ENCODE peak calls at places on chromosome 19, in eight cellular contexts. Z is small intestine; E is ELF-1; P is T1000; X is putamen; R is activated naive CD4-positive, alpha-beta T cell treated with anti-CD3 and anti-CD28 coated beads, Interleukin-2, amount 10 ng/mL, durations not matched to agents 7 days and 5 days; J is astrocyte; M is stimulated activated naive CD8-positive, alpha-beta T cell treated with anti-CD3 and anti-CD28 coated beads, Interleukin-15, amount 100 ng/mL, for 72 hours. I is an unnamed sample.

GRCh38 chr19:16463991-16464575 is 7.7 kb downstream of the EPS15L1 start:
- DNase-seq in P (no peak), R (no peak), Z (no peak), E (peak), X (no peak), M (no peak), J (peak), I (no peak)

GRCh38 chr19:29771708-29772415 is 39.9 kb upstream of the CCNE1 start:
- DNase-seq in M (peak), R (peak), P (no peak), J (peak), X (peak), E (peak), Z (peak), I (peak)

GRCh38 chr19:17076539-17076919 is 952 bp downstream of the MYO9B start:
- DNase-seq in R (peak), E (no peak), M (no peak), Z (peak), P (no peak), X (no peak), J (no peak), I (peak)

GRCh38 chr19:35138305-35138799 is 272 bp upstream of the FXYD1 start:
- DNase-seq in J (no peak), P (no peak), R (no peak), X (no peak), Z (no peak), M (no peak), E (no peak), I (no peak)

GRCh38 chr19:53977991-53978731 is 13.3 kb upstream of the CACNG6 start:
- DNase-seq in R (peak), M (peak), X (peak), P (no peak), E (peak), Z (no peak), J (peak), I (peak)

GRCh38 chr19:44905437-44906160 is at the start of gene APOE:
- DNase-seq in Z (no peak), M (no peak), X (peak), J (no peak), E (peak), R (no peak), P (no peak), I (peak)

GRCh38 chr19:9431475-9431874 is 3.9 kb downstream of the ZNF266 start:
- DNase-seq in Z (peak), J (no peak), X (no peak), P (no peak), M (no peak), E (peak), R (peak), I (peak)

GRCh38 chr19:38298841-38299680 is 5.0 kb upstream of the C19orf33 start:
- DNase-seq in X (no peak), P (no peak), R (no peak), E (peak), Z (no peak), M (no peak), J (no peak), I (no peak)

GRCh38 chr19:347946-348861 is 3.6 kb upstream of the MIER2 start:
- DNase-seq in P (no peak), Z (no peak), J (no peak), M (no peak), X (no peak), R (no peak), E (no peak), I (peak)

GRCh38 chr19:7188682-7189629 is 105.3 kb downstream of the INSR start:
- DNase-seq in J (no peak), R (no peak), E (no peak), Z (no peak), X (no peak), M (no peak), P (no peak), I (no peak)

GRCh38 chr19:32343550-32344262 is 1.7 kb upstream of the ZNF507 start:
- DNase-seq in X (no peak), E (peak), Z (no peak), R (no peak), P (no peak), J (no peak), M (no peak), I (no peak)

GRCh38 chr19:10353793-10354391 is 14.5 kb upstream of the ICAM3 start:
- DNase-seq in P (no peak), E (peak), M (peak), Z (no peak), X (no peak), J (no peak), R (peak), I (peak)

GRCh38 chr19:18278521-18279265 is 2.7 kb downstream of the JUND start:
- DNase-seq in E (peak), J (no peak), R (peak), X (no peak), Z (peak), P (no peak), M (peak), I (peak)

GRCh38 chr19:15297416-15298224 is 34.7 kb downstream of the BRD4 start:
- DNase-seq in X (no peak), M (peak), P (no peak), R (peak), Z (peak), E (peak), J (peak), I (no peak)

GRCh38 chr19:41767105-41767504 is 11.8 kb downstream of the CEACAM6 start:
- DNase-seq in X (no peak), E (no peak), R (no peak), M (no peak), P (no peak), J (no peak), Z (peak), I (no peak)

GRCh38 chr19:17506745-17507144 is 4.7 kb upstream of the PGLS start:
- DNase-seq in X (no peak), Z (no peak), R (no peak), P (no peak), E (no peak), J (no peak), M (no peak), I (no peak)

GRCh38 chr19:17326595-17326966 is 8.1 kb downstream of the ANO8 start:
- DNase-seq in R (no peak), M (no peak), E (peak), J (no peak), P (no peak), Z (no peak), X (no peak), I (peak)

GRCh38 chr19:14416743-14417214 is 2.4 kb downstream of the DDX39A start:
- DNase-seq in X (no peak), P (no peak), M (no peak), R (no peak), J (no peak), E (no peak), Z (peak), I (no peak)

GRCh38 chr19:4550479-4551050 is 8.9 kb downstream of the SEMA6B start:
- DNase-seq in M (no peak), E (no peak), R (no peak), Z (no peak), J (no peak), X (no peak), P (no peak), I (no peak)

GRCh38 chr19:2246801-2247361 is 2.2 kb upstream of the AMH start:
- DNase-seq in X (peak), Z (no peak), R (no peak), E (no peak), J (no peak), M (no peak), P (no peak), I (no peak)

GRCh38 chr19:56942749-56943148 is 102.2 kb upstream of the PEG3 start:
- DNase-seq in P (no peak), X (no peak), E (no peak), J (no peak), M (no peak), Z (no peak), R (no peak), I (peak)

GRCh38 chr19:35766571-35767104 is 8.7 kb downstream of the PROSER3 start:
- DNase-seq in Z (no peak), M (no peak), X (no peak), P (no peak), E (no peak), R (no peak), J (no peak), I (peak)

GRCh38 chr19:3456925-3457530 is 23.3 kb downstream of the SMIM24 start:
- DNase-seq in R (no peak), M (no peak), X (no peak), P (no peak), J (no peak), E (no peak), Z (no peak), I (peak)

GRCh38 chr19:42135836-42136235 is 3.6 kb upstream of the POU2F2 start:
- DNase-seq in X (no peak), R (no peak), J (no peak), E (no peak), M (no peak), P (no peak), Z (no peak), I (no peak)

GRCh38 chr19:42421591-42422031 is 5.6 kb downstream of the LIPE start:
- DNase-seq in M (no peak), X (no peak), R (no peak), P (no peak), Z (peak), E (no peak), J (no peak), I (no peak)

GRCh38 chr19:58562126-58563033 is 4.0 kb upstream of the UBE2M start:
- DNase-seq in M (peak), E (peak), J (peak), Z (peak), X (no peak), R (peak), P (no peak), I (peak)

GRCh38 chr19:4519521-4520277 is 1.4 kb upstream of the PLIN4 start:
- DNase-seq in M (no peak), P (no peak), E (no peak), X (no peak), R (no peak), Z (no peak), J (no peak), I (no peak)

GRCh38 chr19:38766276-38767047 is 6.9 kb downstream of the LGALS7 start:
- DNase-seq in M (no peak), R (no peak), Z (no peak), E (no peak), X (no peak), P (no peak), J (no peak), I (no peak)

GRCh38 chr19:42279148-42279901 is 10.3 kb downstream of the CIC start:
- DNase-seq in J (no peak), Z (no peak), E (no peak), X (no peak), P (no peak), R (no peak), M (no peak), I (no peak)

GRCh38 chr19:6730941-6731670 is 6.3 kb downstream of the GPR108 start:
- DNase-seq in Z (no peak), M (no peak), R (no peak), P (no peak), X (no peak), E (no peak), J (no peak), I (no peak)

GRCh38 chr19:57813919-57814504 is 701 bp downstream of the ZNF552 start:
- DNase-seq in Z (peak), R (no peak), J (no peak), M (no peak), E (peak), P (no peak), X (no peak), I (no peak)

GRCh38 chr19:49423985-49424303 is 703 bp upstream of the PTH2 start:
- DNase-seq in R (peak), P (no peak), E (no peak), J (no peak), M (no peak), X (no peak), Z (no peak), I (no peak)

I was measured in endodermal cell.